ENCODE peak calls at places on chromosomes 13 and 19, in four cellular contexts. Z is A549; W is CD8-positive, alpha-beta T cell; X is right atrium auricular region. L is an unnamed sample.

GRCh38 chr13:109204657-109205056 is 575.2 kb downstream of the MYO16 start:
- DNase-seq in Z (no peak), W (no peak), X (no peak), L (no peak)

GRCh38 chr13:97255515-97255999 is 33.4 kb downstream of the MBNL2 start:
- DNase-seq in Z (no peak), W (no peak), X (no peak), L (no peak)

GRCh38 chr19:6551607-6552450 is 21.0 kb downstream of the TNFSF9 start:
- DNase-seq in Z (peak; percentile 64), W (peak; percentile 68), X (no peak), L (peak; percentile 61)

GRCh38 chr13:110711778-110712070 is 1.8 kb upstream of the ING1 start:
- DNase-seq in Z (no peak), W (no peak), X (no peak), L (no peak)

GRCh38 chr19:4723465-4724251 is at the start of gene DPP9:
- DNase-seq in Z (peak; percentile 96), W (peak; percentile 94), X (peak; percentile 99), L (peak; percentile 99)

GRCh38 chr13:98556968-98557591 is 19.8 kb downstream of the STK24 start:
- DNase-seq in Z (no peak), W (peak; percentile 25), X (no peak), L (no peak)

GRCh38 chr19:35890113-35890650 is 10.2 kb downstream of the NFKBID start:
- DNase-seq in Z (no peak), W (no peak), X (no peak), L (no peak)

GRCh38 chr13:81639984-81640582 is 1299.2 kb upstream of the SPRY2 start:
- DNase-seq in Z (no peak), W (no peak), X (no peak), L (no peak)

GRCh38 chr13:51845574-51846318 is 769 bp upstream of the TMEM272 start:
- DNase-seq in Z (no peak), W (no peak), X (no peak), L (no peak)

GRCh38 chr19:7427944-7428343 is 60.9 kb downstream of the PEX11G start:
- DNase-seq in Z (no peak), W (no peak), X (no peak), L (no peak)

GRCh38 chr13:70668293-70668692 is 560.0 kb upstream of the KLHL1 start:
- DNase-seq in Z (no peak), W (no peak), X (no peak), L (no peak)

GRCh38 chr13:52130641-52131040 is 1.8 kb upstream of the NEK5 start:
- DNase-seq in Z (no peak), W (no peak), X (no peak), L (no peak)

GRCh38 chr19:19259741-19260140 is 13.4 kb downstream of the TM6SF2 start:
- DNase-seq in Z (peak; percentile 53), W (no peak), X (no peak), L (no peak)

GRCh38 chr19:8806661-8807060 is 25.4 kb downstream of the ZNF558 start:
- DNase-seq in Z (no peak), W (no peak), X (no peak), L (no peak)

GRCh38 chr13:102484329-102484728 is 82.5 kb upstream of the FGF14 start:
- DNase-seq in Z (no peak), W (no peak), X (no peak), L (no peak)

GRCh38 chr19:38933544-38933943 is 2.8 kb downstream of the MRPS12 start:
- DNase-seq in Z (no peak), W (no peak), X (no peak), L (no peak)

GRCh38 chr19:49869009-49869483 is 1.7 kb upstream of the PNKP start:
- DNase-seq in Z (no peak), W (no peak), X (no peak), L (no peak)

GRCh38 chr13:71797487-71797886 is 69.5 kb downstream of the DACH1 start:
- DNase-seq in Z (no peak), W (no peak), X (no peak), L (no peak)

GRCh38 chr13:46035066-46035465 is 17.5 kb downstream of the ZC3H13 start:
- DNase-seq in Z (no peak), W (no peak), X (no peak), L (no peak)

GRCh38 chr13:38223093-38223492 is 126.6 kb upstream of the UFM1 start:
- DNase-seq in Z (no peak), W (no peak), X (no peak), L (no peak)

GRCh38 chr13:40189426-40189825 is 477.0 kb downstream of the FOXO1 start:
- DNase-seq in Z (no peak), W (peak; percentile 24), X (no peak), L (no peak)
- H3K4me1 ChIP-seq in Z (peaks cover 8% of the 10 kb centered on the region), W (peaks cover 78% of the 10 kb centered on the region), X (peaks cover 43% of the 10 kb centered on the region), L (peaks cover 57% of the 10 kb centered on the region)

DNA sequence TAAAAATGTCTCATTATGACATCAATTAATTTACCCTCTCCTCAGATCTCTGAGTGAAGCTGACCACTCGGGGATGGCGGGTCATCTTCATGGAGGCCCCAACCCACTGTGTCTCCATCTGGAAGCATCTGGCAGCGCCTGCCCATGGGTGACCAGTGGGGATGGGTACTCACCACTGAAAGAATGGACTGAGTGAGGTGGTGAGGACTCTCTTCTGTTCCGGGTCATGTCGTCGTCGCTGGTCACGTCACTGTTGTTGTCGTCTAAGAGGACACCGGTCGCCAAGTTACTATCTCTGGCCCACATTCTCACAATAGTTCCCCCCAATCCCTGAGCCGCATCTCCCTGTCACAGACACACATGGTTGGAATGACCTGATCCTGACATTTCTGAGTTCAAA is 17.1 kb downstream of the PEG3 start:
- DNase-seq in Z (no peak), W (no peak), X (no peak), L (no peak)
- H3K9me3 ChIP-seq in Z (peaks cover 68% of the 10 kb centered on the region), W (no peaks in the 10 kb centered on the region), X (no peaks in the 10 kb centered on the region), L (peaks cover 17% of the 10 kb centered on the region)

GRCh38 chr13:20473139-20473538 is 52.5 kb downstream of the CRYL1 start:
- DNase-seq in Z (no peak), W (no peak), X (no peak), L (no peak)
- H3K27ac ChIP-seq in Z (peak overlapping the region; percentile 56), W (no peak overlapping the region), X (no peak overlapping the region), L (no peak overlapping the region)

DNA sequence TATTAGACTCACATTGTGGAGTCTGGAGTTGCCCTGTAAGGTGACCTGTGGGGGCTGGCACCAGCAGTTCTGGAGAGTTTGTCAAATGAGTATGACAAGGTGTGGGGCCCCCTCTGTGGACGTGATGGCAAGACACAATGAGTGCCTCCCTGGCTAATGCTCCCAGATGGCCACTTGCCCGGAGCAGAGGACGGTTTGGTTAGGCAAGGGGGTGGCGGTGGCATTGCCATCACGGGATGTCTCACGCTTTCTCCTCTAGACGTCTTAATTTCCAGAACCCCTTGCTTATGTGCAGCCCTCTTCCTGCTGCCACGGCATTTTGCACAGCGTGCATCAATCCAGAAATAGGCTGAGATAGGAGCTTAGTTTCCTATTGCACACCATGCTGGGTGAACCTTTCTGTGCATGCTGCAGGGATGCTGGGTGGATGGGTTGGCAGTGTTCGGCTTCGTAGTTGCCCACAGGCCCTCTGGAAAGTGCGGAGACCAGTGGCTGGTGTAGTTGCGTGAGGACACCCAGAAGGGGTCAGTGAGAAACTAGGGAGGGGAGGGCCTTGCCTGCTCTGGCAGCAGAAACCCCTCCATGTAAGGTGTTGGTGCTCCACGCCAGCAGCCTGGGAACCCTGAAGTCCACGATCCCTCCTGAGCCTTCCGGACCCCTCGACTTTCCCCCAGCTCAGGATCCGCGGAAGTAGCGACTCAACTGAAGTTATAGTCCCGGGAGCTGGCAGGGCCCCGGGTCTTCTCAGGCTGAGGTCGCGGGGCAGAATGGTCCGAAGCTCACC is 18.1 kb upstream of the LRP3 start:
- DNase-seq in Z (peak; percentile 82), W (no peak), X (peak; percentile 64), L (peak; percentile 21)
- H3K4me1 ChIP-seq in Z (peaks cover 27% of the 10 kb centered on the region), W (peaks cover 16% of the 10 kb centered on the region), X (peaks cover 22% of the 10 kb centered on the region), L (peaks cover 13% of the 10 kb centered on the region)

DNA sequence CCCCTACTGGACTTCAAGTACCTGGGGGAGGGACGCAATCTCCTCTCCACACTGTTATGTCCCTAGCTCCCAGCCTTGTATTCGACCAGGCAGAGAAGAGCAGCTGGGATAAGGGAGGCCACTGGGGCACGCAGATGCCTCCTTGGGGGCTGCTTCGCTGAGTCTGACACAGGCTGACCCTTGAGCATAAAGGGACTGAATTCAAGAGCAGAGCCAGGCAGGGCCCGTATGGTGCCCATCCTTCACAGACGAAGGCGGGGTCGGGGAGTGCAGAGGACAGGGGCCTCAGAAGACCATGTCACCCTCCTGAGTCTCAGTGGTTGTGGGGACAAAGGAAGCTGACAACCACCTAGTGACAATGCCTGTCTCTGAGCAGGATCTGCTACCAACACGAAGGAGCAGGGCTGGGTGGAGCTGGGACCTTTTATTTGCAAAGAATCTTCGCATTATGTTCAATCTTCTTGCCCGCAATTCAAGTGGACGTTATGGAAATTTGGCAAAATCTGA is 124.6 kb downstream of the TUBA3C start:
- DNase-seq in Z (no peak), W (no peak), X (no peak), L (no peak)
- H3K9me3 ChIP-seq in Z (no peaks in the 10 kb centered on the region), W (no peaks in the 10 kb centered on the region), X (no peaks in the 10 kb centered on the region), L (no peaks in the 10 kb centered on the region)

DNA sequence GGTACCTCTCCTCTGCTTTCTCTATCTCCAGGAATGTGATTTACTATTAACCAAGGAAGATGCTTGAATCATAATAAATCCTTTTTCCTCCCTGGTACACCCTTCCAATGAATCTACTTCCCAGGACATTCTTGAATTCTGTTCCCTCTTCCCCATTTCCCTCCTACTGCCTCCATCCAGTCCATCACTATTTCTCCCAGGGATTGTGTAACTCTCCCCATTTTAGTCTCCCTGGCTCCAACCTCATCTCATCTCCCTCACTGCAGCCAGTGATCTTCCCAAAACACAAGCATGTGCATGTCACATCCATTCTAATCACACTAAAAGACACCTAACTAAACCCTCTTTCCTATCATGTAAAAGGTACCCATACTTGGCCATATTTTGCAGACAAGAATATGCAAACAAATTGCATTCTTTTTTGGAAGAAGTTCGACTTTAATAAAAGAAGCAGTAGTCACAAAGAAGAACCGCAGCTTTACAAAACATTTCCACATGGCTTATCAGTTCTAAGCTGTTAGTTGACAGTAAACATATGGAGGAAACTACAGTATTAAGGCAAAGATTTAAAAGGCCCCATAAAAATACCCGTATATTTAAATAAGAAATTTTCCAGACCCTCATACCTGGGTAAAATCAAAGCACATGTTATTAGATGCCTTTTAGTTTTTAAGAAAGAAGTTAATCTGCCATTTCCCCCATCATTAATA is 111.0 kb downstream of the KCTD12 start:
- DNase-seq in Z (no peak), W (no peak), X (no peak), L (no peak)
- H3K27ac ChIP-seq in Z (no peak overlapping the region), W (no peak overlapping the region), X (no peak overlapping the region), L (no peak overlapping the region)

L was measured in naive thymus-derived CD4-positive, alpha-beta T cell.